ENCODE peak calls at places on chromosome 17, in eight cellular contexts. C is tibial nerve, K is stomach, D is IMR-90, T is sigmoid colon, P is body of pancreas, E is ovary, Z is uterus. Q is an unnamed sample.

GRCh38 chr17:2436516-2436915 is 35.7 kb upstream of the MNT start:
- DNase-seq in D (no peak), K (no peak), C (no peak), E (no peak), Z (no peak), P (peak; percentile 32), T (no peak), Q (no peak)

GRCh38 chr17:73562896-73563295 is 81.3 kb downstream of the SDK2 start:
- DNase-seq in K (no peak), E (no peak), P (no peak), T (no peak), D (no peak), Z (no peak), C (no peak), Q (no peak)

GRCh38 chr17:65228734-65229390 is 91.7 kb downstream of the RGS9 start:
- DNase-seq in C (no peak), E (no peak), K (no peak), T (no peak), Z (no peak), D (peak; percentile 22), P (no peak), Q (peak; percentile 14)

GRCh38 chr17:40062347-40063033 is at the start of gene THRA:
- DNase-seq in E (peak; percentile 79), P (peak; percentile 72), D (peak; percentile 23), K (peak; percentile 78), Z (peak; percentile 77), C (peak; percentile 55), T (peak; percentile 88), Q (peak; percentile 76)

GRCh38 chr17:71329310-71330098 is 791.3 kb upstream of the SOX9 start:
- DNase-seq in T (no peak), Z (no peak), D (no peak), C (no peak), E (no peak), K (no peak), P (no peak), Q (no peak)

GRCh38 chr17:15919466-15919865 is 25.5 kb upstream of the ADORA2B start:
- DNase-seq in E (no peak), Z (no peak), P (no peak), K (no peak), D (no peak), C (no peak), T (no peak), Q (no peak)

GRCh38 chr17:57940217-57940616 is 15.0 kb downstream of the CUEDC1 start:
- DNase-seq in T (no peak), D (no peak), C (no peak), P (no peak), E (no peak), Z (no peak), K (no peak), Q (no peak)

GRCh38 chr17:47205419-47205963 is 3.7 kb upstream of the MYL4 start:
- DNase-seq in P (peak; percentile 42), Z (no peak), C (peak; percentile 48), T (peak; percentile 70), E (peak; percentile 38), K (peak; percentile 72), D (peak; percentile 68), Q (peak; percentile 96)

GRCh38 chr17:2853722-2854580 is 57.7 kb downstream of the RAP1GAP2 start:
- DNase-seq in P (peak; percentile 67), T (no peak), Z (no peak), K (peak; percentile 55), D (no peak), E (no peak), C (no peak), Q (peak; percentile 40)

GRCh38 chr17:17732444-17732843 is 51.2 kb downstream of the RAI1 start:
- DNase-seq in C (no peak), D (no peak), P (no peak), Z (no peak), E (no peak), K (no peak), T (no peak), Q (no peak)

GRCh38 chr17:81142301-81143199 is 22.8 kb upstream of the PVALEF start:
- DNase-seq in Z (peak; percentile 68), K (peak; percentile 87), T (peak; percentile 85), D (peak; percentile 56), C (peak; percentile 87), E (peak; percentile 76), P (peak; percentile 88), Q (peak; percentile 84)

GRCh38 chr17:7502987-7503386 is 18.8 kb downstream of the POLR2A start:
- DNase-seq in E (no peak), K (no peak), P (no peak), C (no peak), D (no peak), Z (no peak), T (peak; percentile 57), Q (no peak)

GRCh38 chr17:17325228-17325627 is 22.1 kb downstream of the NT5M start:
- DNase-seq in K (no peak), E (peak; percentile 6), T (no peak), D (no peak), P (no peak), C (no peak), Z (no peak), Q (no peak)

DNA sequence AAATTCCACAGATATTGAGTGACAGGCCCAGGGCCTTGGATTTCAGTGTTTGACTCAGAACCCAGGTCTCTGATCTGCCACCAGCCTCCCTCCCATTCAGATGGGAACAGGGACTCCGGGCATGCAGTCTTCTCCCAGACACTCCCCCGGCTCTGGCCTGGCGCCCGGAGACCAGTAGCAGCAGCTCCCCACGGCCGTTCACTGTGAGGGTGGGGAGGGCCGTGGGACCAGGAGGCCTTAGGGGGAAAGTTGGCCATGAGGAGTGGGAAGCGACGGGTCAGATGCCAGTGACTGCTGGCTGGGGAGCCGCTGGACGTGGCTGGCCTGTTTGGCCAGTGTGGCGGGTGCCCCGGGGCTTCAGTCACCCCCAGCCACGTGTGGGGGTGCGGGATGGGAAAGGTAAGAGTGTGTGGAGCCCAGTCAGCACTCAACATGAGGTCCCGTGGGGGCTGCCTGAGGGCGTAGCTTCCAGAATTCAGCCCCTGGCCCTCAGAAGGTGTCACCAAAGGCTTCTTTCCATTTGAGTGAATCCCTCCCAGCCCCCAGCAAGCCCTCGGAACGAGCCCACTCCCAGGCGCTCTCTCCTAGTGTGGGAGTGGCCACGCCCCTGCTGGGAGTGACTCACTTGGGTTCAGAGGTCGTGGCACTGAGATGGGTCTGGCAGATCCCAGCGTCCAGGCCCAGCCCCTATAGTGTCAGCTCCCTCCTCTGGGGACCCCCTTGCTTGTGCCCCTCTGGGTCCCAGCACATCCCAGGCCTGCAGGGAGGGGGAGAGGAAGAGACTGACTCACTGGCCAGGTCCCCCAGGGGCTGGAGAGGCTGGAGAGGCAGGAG is 309.4 kb downstream of the SEC14L1 start:
- DNase-seq in T (peak; percentile 91), P (no peak), C (peak; percentile 66), E (peak; percentile 94), K (peak; percentile 67), D (peak; percentile 72), Z (peak; percentile 93), Q (peak; percentile 72)
- H3K4me3 ChIP-seq in T (peak overlapping the region; percentile 60), P (no peak overlapping the region), C (peak overlapping the region; percentile 16), E (peak overlapping the region; percentile 49), K (peak overlapping the region; percentile 52), D (no peak overlapping the region), Z (peak overlapping the region; percentile 50), Q (no peak overlapping the region)

GRCh38 chr17:38605852-38606645 is at the start of gene SRCIN1:
- DNase-seq in E (peak; percentile 55), P (peak; percentile 67), K (peak; percentile 76), Z (peak; percentile 56), C (no peak), D (peak; percentile 2), T (peak; percentile 73), Q (peak; percentile 56)
- TF ChIP-seq POLR2A in E (no peak), P (no peak), K (no peak), Z (no peak), C (no peak), D (no peak), T (no peak), Q (no peak)

DNA sequence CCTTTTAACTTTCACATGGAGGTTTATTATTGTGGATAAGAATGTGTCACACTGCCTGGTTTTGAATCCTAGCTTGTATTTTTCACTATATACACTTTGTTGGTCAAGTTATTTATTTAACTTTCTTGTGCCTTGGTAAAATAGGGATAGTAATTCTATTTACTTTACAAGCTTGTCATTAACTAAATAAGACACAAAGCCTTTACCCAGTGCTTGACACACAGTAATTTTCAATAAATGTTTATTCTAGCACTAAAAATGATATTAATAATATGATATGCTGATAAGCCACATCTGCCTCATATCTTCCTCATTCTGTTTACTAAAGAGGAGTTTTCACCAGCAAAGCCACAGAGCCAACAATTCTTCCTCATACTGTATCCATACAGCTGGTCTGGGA is 27.8 kb downstream of the MYH10 start:
- DNase-seq in D (no peak), Z (no peak), T (no peak), K (no peak), E (no peak), P (no peak), C (no peak), Q (no peak)
- TF ChIP-seq CTCF in D (no peak), Z (no peak), T (no peak), K (no peak), E (no peak), P (no peak), C (no peak), Q (no peak)

GRCh38 chr17:66447159-66447558 is 144.7 kb downstream of the PRKCA start:
- DNase-seq in T (no peak), Z (no peak), K (no peak), C (no peak), D (no peak), E (no peak), P (no peak), Q (no peak)
- H3K4me3 ChIP-seq in T (no peak overlapping the region), Z (no peak overlapping the region), K (no peak overlapping the region), C (no peak overlapping the region), D (no peak overlapping the region), E (no peak overlapping the region), P (no peak overlapping the region), Q (no peak overlapping the region)

GRCh38 chr17:14202388-14203166 is 34.1 kb downstream of the CDRT15 start:
- DNase-seq in P (no peak), E (no peak), Z (no peak), D (no peak), C (no peak), T (no peak), K (no peak), Q (no peak)
- TF ChIP-seq POLR2A in P (no peak), E (no peak), Z (no peak), D (no peak), C (no peak), T (no peak), K (no peak), Q (no peak)

Q was measured in thyroid gland.